ENCODE peak calls at places on chromosomes 1 and 21, in nine cellular contexts. C, H, V, E, O, G, T, M and Q are unnamed samples.

GRCh38 chr1:6960291-6960758 is 175.1 kb downstream of the CAMTA1 start:
- DNase-seq in H (peak), G (no peak), C (no peak), O (no peak), V (no peak), M (no peak), T (no peak), E (peak), Q (no peak)

GRCh38 chr1:77373702-77374101 is 91.9 kb downstream of the AK5 start:
- DNase-seq in O (no peak), H (no peak), V (no peak), M (no peak), E (no peak), T (no peak), C (no peak), G (no peak), Q (no peak)

GRCh38 chr21:44414291-44415072 is 40.8 kb upstream of the LRRC3 start:
- DNase-seq in T (no peak), E (no peak), C (no peak), M (no peak), O (no peak), H (no peak), G (no peak), V (no peak), Q (no peak)

GRCh38 chr1:66446261-66447001 is 87.5 kb upstream of the SGIP1 start:
- DNase-seq in H (peak), T (peak), E (peak), M (peak), G (peak), C (no peak), O (peak), V (peak), Q (peak)

GRCh38 chr1:198620951-198621824 is 17.7 kb upstream of the PTPRC start:
- DNase-seq in E (no peak), T (no peak), G (no peak), C (peak), V (no peak), M (no peak), O (peak), H (no peak), Q (no peak)

GRCh38 chr1:92441316-92442311 is 45.1 kb downstream of the GFI1 start:
- DNase-seq in V (peak), C (no peak), O (no peak), T (peak), G (peak), E (peak), H (no peak), M (peak), Q (no peak)

GRCh38 chr1:229093546-229094336 is 177.2 kb upstream of the RAB4A start:
- DNase-seq in T (peak), V (no peak), E (peak), C (no peak), H (no peak), O (no peak), M (no peak), G (no peak), Q (peak)

GRCh38 chr1:47431534-47431933 is 6.3 kb upstream of the FOXD2 start:
- DNase-seq in T (no peak), G (no peak), O (peak), H (peak), E (no peak), V (no peak), M (no peak), C (no peak), Q (no peak)

GRCh38 chr1:210293191-210293607 is 35.5 kb upstream of the HHAT start:
- DNase-seq in H (peak), O (no peak), G (no peak), V (no peak), T (no peak), M (no peak), E (no peak), C (no peak), Q (no peak)

GRCh38 chr1:192817202-192817601 is 8.4 kb downstream of the RGS2 start:
- DNase-seq in M (no peak), V (no peak), G (no peak), H (no peak), T (no peak), O (no peak), E (no peak), C (no peak), Q (no peak)

GRCh38 chr1:51643362-51643761 is 26.5 kb downstream of the OSBPL9 start:
- DNase-seq in O (no peak), G (no peak), E (no peak), C (no peak), H (no peak), M (no peak), V (no peak), T (no peak), Q (no peak)

GRCh38 chr1:94160811-94161210 is 39.9 kb upstream of the ABCA4 start:
- DNase-seq in O (peak), T (no peak), C (no peak), G (no peak), E (no peak), M (no peak), V (peak), H (peak), Q (no peak)

GRCh38 chr1:214377485-214377884 is 96.5 kb downstream of the SMYD2 start:
- DNase-seq in C (no peak), T (no peak), E (no peak), H (no peak), O (no peak), G (no peak), M (no peak), V (no peak), Q (no peak)

GRCh38 chr1:65830306-65830705 is 37.6 kb downstream of the PDE4B start:
- DNase-seq in V (no peak), O (no peak), C (no peak), G (no peak), T (no peak), E (no peak), M (no peak), H (no peak), Q (no peak)

GRCh38 chr1:117754061-117754969 is 148.5 kb downstream of the TENT5C start:
- DNase-seq in T (peak), H (peak), G (no peak), M (peak), C (no peak), O (peak), V (peak), E (peak), Q (peak)

GRCh38 chr1:192477630-192478029 is 97.9 kb upstream of the RGS1 start:
- DNase-seq in T (peak), V (peak), M (no peak), G (no peak), H (peak), C (no peak), O (peak), E (no peak), Q (peak)

GRCh38 chr1:71053146-71053545 is 5.5 kb upstream of the PTGER3 start:
- DNase-seq in C (no peak), G (no peak), M (no peak), V (no peak), T (no peak), E (no peak), H (no peak), O (no peak), Q (no peak)

GRCh38 chr1:163401211-163401610 is 79.5 kb downstream of the NUF2 start:
- DNase-seq in G (no peak), M (peak), V (no peak), O (peak), E (no peak), T (no peak), C (no peak), H (no peak), Q (no peak)

GRCh38 chr1:30682396-30683275 is 40.7 kb downstream of the MATN1 start:
- DNase-seq in G (no peak), T (no peak), V (no peak), E (no peak), C (no peak), O (no peak), M (no peak), H (no peak), Q (no peak)

GRCh38 chr1:239930646-239931262 is 160.9 kb upstream of the FMN2 start:
- DNase-seq in E (no peak), O (no peak), H (no peak), G (no peak), C (no peak), M (no peak), T (no peak), V (no peak), Q (no peak)

GRCh38 chr1:154714638-154715037 is 106.7 kb upstream of the ADAR start:
- DNase-seq in C (no peak), V (no peak), G (no peak), E (no peak), M (peak), H (no peak), T (peak), O (peak), Q (no peak)

GRCh38 chr1:116483481-116484309 is 87.1 kb downstream of the CD58 start:
- DNase-seq in E (peak), O (no peak), M (no peak), G (no peak), T (no peak), V (peak), C (no peak), H (no peak), Q (no peak)

GRCh38 chr1:3313579-3313955 is 140.9 kb upstream of the ARHGEF16 start:
- DNase-seq in M (no peak), O (no peak), G (no peak), C (no peak), H (peak), V (no peak), T (no peak), E (peak), Q (peak)

GRCh38 chr1:11350265-11350664 is 77.3 kb downstream of the UBIAD1 start:
- DNase-seq in H (no peak), E (no peak), M (no peak), T (no peak), G (no peak), V (no peak), O (no peak), C (no peak), Q (no peak)

GRCh38 chr1:100122177-100122576 is 10.6 kb downstream of the SASS6 start:
- DNase-seq in V (no peak), M (no peak), H (no peak), E (no peak), T (no peak), O (no peak), G (no peak), C (no peak), Q (no peak)

GRCh38 chr1:16348414-16349182 is 3.7 kb downstream of the FBXO42 start:
- DNase-seq in E (no peak), M (no peak), V (no peak), G (no peak), O (peak), C (no peak), T (no peak), H (peak), Q (no peak)

GRCh38 chr21:28754862-28755261 is 237.8 kb downstream of the LTN1 start:
- DNase-seq in C (no peak), H (no peak), G (no peak), T (no peak), E (no peak), M (no peak), O (no peak), V (no peak), Q (no peak)

GRCh38 chr21:45404726-45405270 is at the start of gene COL18A1:
- DNase-seq in O (no peak), C (no peak), V (no peak), G (no peak), M (peak), T (peak), E (peak), H (peak), Q (no peak)

GRCh38 chr1:199855580-199855979 is 171.9 kb upstream of the NR5A2 start:
- DNase-seq in V (no peak), M (no peak), H (no peak), C (no peak), O (peak), G (no peak), T (no peak), E (no peak), Q (no peak)

GRCh38 chr1:193104496-193104905 is 713 bp downstream of the GLRX2 start:
- DNase-seq in E (peak), G (no peak), M (peak), V (peak), C (no peak), O (no peak), H (peak), T (peak), Q (peak)

GRCh38 chr1:24881034-24881433 is 49.0 kb downstream of the RUNX3 start:
- DNase-seq in O (no peak), V (no peak), E (no peak), H (no peak), G (no peak), T (no peak), M (no peak), C (no peak), Q (no peak)

GRCh38 chr1:26067432-26067911 is at the start of gene TRIM63:
- DNase-seq in G (no peak), E (no peak), H (no peak), M (no peak), O (no peak), C (no peak), T (no peak), V (no peak), Q (no peak)

GRCh38 chr1:102970496-102971078 is 137.7 kb downstream of the COL11A1 start:
- DNase-seq in V (peak), T (peak), G (no peak), O (peak), E (no peak), M (peak), H (peak), C (no peak), Q (no peak)

GRCh38 chr21:44783023-44783696 is 18.5 kb downstream of the UBE2G2 start:
- DNase-seq in V (no peak), E (no peak), C (no peak), H (no peak), G (no peak), M (no peak), T (no peak), O (no peak), Q (no peak)

GRCh38 chr1:4256351-4256750 is 356.3 kb upstream of the C1orf174 start:
- DNase-seq in T (no peak), O (no peak), V (no peak), C (no peak), H (no peak), G (no peak), M (no peak), E (no peak), Q (no peak)

GRCh38 chr1:2459757-2460156 is 16.3 kb upstream of the PLCH2 start:
- DNase-seq in G (no peak), H (peak), C (no peak), V (no peak), T (no peak), O (no peak), E (no peak), M (no peak), Q (no peak)

GRCh38 chr1:246372502-246372901 is 134.6 kb downstream of the SMYD3 start:
- DNase-seq in M (no peak), H (no peak), V (no peak), E (no peak), T (no peak), C (no peak), O (no peak), G (no peak), Q (no peak)